ENCODE peak calls at places on chromosomes 12 and 14, in eight cellular contexts. N, K, W, G, I, O, P and B are unnamed samples.

GRCh38 chr12:13193403-13194100 is 3.0 kb upstream of the EMP1 start:
- DNase-seq in W (no peak), O (no peak), G (no peak), I (no peak), K (no peak), N (no peak), P (no peak), B (no peak)

GRCh38 chr14:106872619-106873446 is 1346.5 kb downstream of the TMEM121 start:
- DNase-seq in P (no peak), K (peak; percentile 93), W (peak; percentile 67), N (no peak), O (no peak), I (peak; percentile 54), G (peak; percentile 73), B (peak; percentile 66)

GRCh38 chr14:65478596-65478995 is 66.1 kb downstream of the FUT8 start:
- DNase-seq in P (peak; percentile 64), W (no peak), K (no peak), O (peak; percentile 48), I (no peak), G (no peak), N (no peak), B (no peak)

GRCh38 chr12:108214486-108214885 is 85.4 kb downstream of the WSCD2 start:
- DNase-seq in O (peak; percentile 0), K (no peak), I (peak; percentile 57), G (no peak), P (peak; percentile 26), N (peak; percentile 91), W (no peak), B (peak; percentile 48)

GRCh38 chr14:62015945-62016344 is 253.7 kb downstream of the SNAPC1 start:
- DNase-seq in P (peak; percentile 12), I (peak; percentile 5), K (no peak), N (no peak), O (peak; percentile 12), W (no peak), G (no peak), B (no peak)

GRCh38 chr12:115763376-115763775 is 514.1 kb downstream of the MED13L start:
- DNase-seq in P (no peak), I (no peak), N (no peak), K (no peak), G (no peak), O (peak; percentile 83), W (no peak), B (no peak)

GRCh38 chr12:23771230-23771949 is 178.1 kb downstream of the SOX5 start:
- DNase-seq in O (no peak), W (no peak), K (no peak), N (no peak), I (no peak), G (no peak), P (peak; percentile 7), B (no peak)

GRCh38 chr12:104682790-104683279 is 226.1 kb downstream of the CHST11 start:
- DNase-seq in I (peak; percentile 64), W (no peak), N (no peak), G (no peak), P (no peak), O (no peak), K (no peak), B (peak; percentile 72)

GRCh38 chr14:63435838-63436237 is 107.3 kb downstream of the PPP2R5E start:
- DNase-seq in I (no peak), K (peak; percentile 72), P (peak; percentile 67), O (no peak), W (peak; percentile 24), N (no peak), G (peak; percentile 66), B (no peak)

GRCh38 chr12:100864366-100864765 is 69.8 kb downstream of the ANO4 start:
- DNase-seq in I (no peak), G (no peak), W (no peak), K (no peak), P (no peak), O (no peak), N (no peak), B (no peak)

GRCh38 chr14:78700236-78700635 is 530.1 kb downstream of the NRXN3 start:
- DNase-seq in G (no peak), P (no peak), K (no peak), N (no peak), W (no peak), I (no peak), O (peak; percentile 12), B (no peak)

GRCh38 chr14:31829256-31829923 is 247.7 kb upstream of the ARHGAP5 start:
- DNase-seq in O (peak; percentile 71), N (no peak), G (no peak), W (no peak), P (peak; percentile 90), I (no peak), K (no peak), B (no peak)

GRCh38 chr12:11963841-11964471 is 106.8 kb upstream of the BCL2L14 start:
- DNase-seq in K (no peak), W (no peak), P (no peak), I (no peak), N (no peak), O (no peak), G (no peak), B (no peak)

GRCh38 chr12:109760930-109761630 is 47.5 kb downstream of the FAM222A start:
- DNase-seq in W (peak; percentile 14), G (peak; percentile 8), P (no peak), O (no peak), K (peak; percentile 24), N (no peak), I (no peak), B (no peak)

DNA sequence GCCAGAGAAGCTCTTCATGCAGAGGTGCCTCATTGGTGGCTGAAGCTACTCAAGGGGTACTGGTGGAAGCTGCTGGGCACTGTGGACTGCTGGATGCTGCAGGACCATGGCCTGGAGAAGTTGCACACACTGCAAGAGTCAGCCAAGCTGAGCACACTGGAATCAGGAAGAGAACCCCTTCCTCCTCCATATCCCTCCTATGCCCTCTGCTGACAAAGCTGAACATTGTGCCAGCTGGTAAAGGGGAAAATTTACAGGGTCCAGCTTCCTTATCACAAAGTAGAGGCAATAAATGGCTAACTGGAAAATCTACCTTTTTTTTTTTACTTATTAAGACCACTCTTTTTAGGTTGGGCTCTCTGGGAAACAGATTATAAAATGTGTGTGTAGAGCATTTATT is 6.5 kb downstream of the CCDC175 start:
- DNase-seq in W (no peak), N (no peak), G (no peak), I (no peak), K (no peak), P (peak; percentile 11), O (no peak), B (no peak)
- TF ChIP-seq CTCF in W (peak; percentile 21), N (no peak), G (peak; percentile 57), I (peak; percentile 17), K (no peak), P (peak; percentile 19), O (no peak), B (no peak)

GRCh38 chr12:56151672-56152131 is 685 bp upstream of the MYL6B start:
- DNase-seq in K (peak; percentile 68), I (peak; percentile 65), P (no peak), O (no peak), N (peak; percentile 46), G (peak; percentile 78), W (peak; percentile 65), B (peak; percentile 54)
- TF ChIP-seq CTCF in K (peak; percentile 59), I (peak; percentile 20), P (peak; percentile 27), O (peak; percentile 74), N (peak; percentile 42), G (peak; percentile 53), W (peak; percentile 58), B (no peak)

GRCh38 chr12:54146506-54147145 is 42.2 kb downstream of the SMUG1 start:
- DNase-seq in N (peak; percentile 61), P (no peak), W (no peak), O (no peak), K (no peak), G (no peak), I (no peak), B (no peak)

GRCh38 chr12:54145844-54146243 is 42.9 kb downstream of the SMUG1 start:
- DNase-seq in G (no peak), I (no peak), O (no peak), N (no peak), W (no peak), P (no peak), K (no peak), B (no peak)

GRCh38 chr12:54147606-54148005 is 41.2 kb downstream of the SMUG1 start:
- DNase-seq in W (no peak), G (no peak), K (no peak), I (no peak), O (no peak), N (no peak), P (no peak), B (no peak)

GRCh38 chr12:54148560-54149439 is 40.0 kb downstream of the SMUG1 start:
- DNase-seq in G (no peak), N (peak; percentile 56), P (no peak), K (no peak), W (no peak), O (no peak), I (no peak), B (no peak)

GRCh38 chr12:54147186-54147585 is 41.6 kb downstream of the SMUG1 start:
- DNase-seq in W (no peak), G (no peak), I (no peak), O (no peak), P (no peak), N (no peak), K (peak; percentile 82), B (no peak)
- TF ChIP-seq CTCF in W (no peak), G (no peak), I (no peak), O (no peak), P (no peak), N (no peak), K (peak; percentile 78), B (no peak)

GRCh38 chr14:68285421-68286179 is 466.0 kb downstream of the RAD51B start:
- DNase-seq in N (no peak), O (no peak), P (no peak), I (no peak), K (no peak), G (no peak), W (no peak), B (no peak)

GRCh38 chr14:68282479-68283377 is 463.1 kb downstream of the RAD51B start:
- DNase-seq in W (no peak), K (no peak), P (no peak), G (peak; percentile 16), O (no peak), I (no peak), N (no peak), B (peak; percentile 41)

GRCh38 chr14:68284333-68284732 is 464.8 kb downstream of the RAD51B start:
- DNase-seq in N (no peak), K (no peak), P (peak; percentile 83), G (no peak), I (no peak), O (no peak), W (no peak), B (no peak)

GRCh38 chr14:68284834-68285233 is 465.3 kb downstream of the RAD51B start:
- DNase-seq in P (no peak), W (no peak), K (no peak), G (no peak), O (no peak), I (no peak), N (no peak), B (no peak)

DNA sequence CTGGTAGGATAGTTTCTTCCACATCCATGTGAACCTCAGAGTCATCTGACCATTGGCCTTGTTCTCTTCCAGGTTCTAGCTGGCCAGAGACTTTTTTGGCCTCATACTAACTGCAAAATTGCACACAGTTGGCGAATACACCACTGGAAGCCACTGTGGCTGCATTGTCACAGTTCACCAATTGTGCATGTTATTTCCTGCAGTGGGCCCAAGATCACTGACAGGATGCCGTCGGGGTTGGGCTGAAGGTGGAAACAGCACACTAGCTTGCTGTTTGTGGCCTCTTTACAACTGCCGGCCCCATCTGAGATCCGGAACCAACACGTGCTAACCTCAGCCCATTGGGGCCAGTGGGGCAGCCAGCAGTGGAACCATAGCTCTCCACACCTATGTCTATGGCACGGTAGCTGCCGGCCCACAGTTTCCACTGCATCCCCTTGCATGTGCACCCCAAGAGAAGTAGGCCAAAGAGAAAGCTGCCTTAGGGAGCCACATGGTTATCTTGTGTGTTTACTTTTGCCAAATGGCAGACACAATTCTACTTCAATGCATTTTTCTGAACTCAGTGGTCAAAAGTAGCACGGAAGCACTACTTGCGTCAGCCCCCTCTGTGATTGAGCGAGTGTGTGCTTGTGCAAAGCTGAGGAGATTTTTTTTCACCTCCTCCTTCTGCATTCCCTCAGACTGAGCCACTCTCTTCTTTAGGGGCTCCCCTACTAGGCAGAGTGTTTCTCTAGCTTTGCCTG is 464.0 kb downstream of the RAD51B start:
- DNase-seq in K (no peak), N (peak; percentile 10), P (no peak), I (no peak), W (no peak), G (no peak), O (no peak), B (peak; percentile 47)
- TF ChIP-seq CTCF in K (no peak), N (no peak), P (no peak), I (no peak), W (no peak), G (no peak), O (no peak), B (peak; percentile 4)